ENCODE peak calls at places on chromosomes 4 and X, in five cellular contexts. D, A, J, S and V are unnamed samples.

GRCh38 chr4:11367371-11367770 is 61.3 kb downstream of the HS3ST1 start:
- DNase-seq in A (peak; percentile 39), S (no peak), J (no peak), D (peak; percentile 72), V (peak; percentile 27)

GRCh38 chrX:120457766-120458180 is 11.3 kb downstream of the LAMP2 start:
- DNase-seq in J (no peak), A (no peak), D (no peak), S (peak; percentile 41), V (no peak)

GRCh38 chr4:101919373-101919977 is 128.9 kb downstream of the BANK1 start:
- DNase-seq in A (no peak), J (no peak), S (no peak), D (no peak), V (no peak)

GRCh38 chr4:156672924-156673323 is 298.7 kb downstream of the PDGFC start:
- DNase-seq in D (no peak), S (no peak), A (no peak), J (no peak), V (no peak)

GRCh38 chrX:19064175-19064574 is 58.1 kb downstream of the ADGRG2 start:
- DNase-seq in D (no peak), J (no peak), A (no peak), S (no peak), V (no peak)

GRCh38 chrX:149512225-149512885 is 7.2 kb upstream of the IDS start:
- DNase-seq in J (peak; percentile 50), A (peak; percentile 72), D (peak; percentile 65), S (peak; percentile 48), V (peak; percentile 63)

GRCh38 chr4:37981844-37982720 is 21.9 kb downstream of the PTTG2 start:
- DNase-seq in S (no peak), A (no peak), D (no peak), J (no peak), V (no peak)

GRCh38 chr4:186307497-186307896 is 41.5 kb downstream of the F11 start:
- DNase-seq in J (no peak), D (no peak), S (no peak), A (no peak), V (no peak)

GRCh38 chrX:134600714-134601113 is 57.6 kb downstream of the PLAC1 start:
- DNase-seq in A (no peak), S (no peak), J (no peak), D (no peak), V (no peak)

GRCh38 chr4:146389561-146389960 is 132.2 kb downstream of the SLC10A7 start:
- DNase-seq in A (no peak), J (no peak), D (no peak), S (no peak), V (no peak)

GRCh38 chr4:184343400-184344177 is 125.9 kb upstream of the ENPP6 start:
- DNase-seq in J (peak; percentile 66), S (peak; percentile 66), D (peak; percentile 83), A (peak; percentile 85), V (peak; percentile 88)

GRCh38 chrX:49163555-49164419 is 1.2 kb downstream of the MAGIX start:
- DNase-seq in J (peak; percentile 82), A (peak; percentile 91), D (peak; percentile 91), S (peak; percentile 85), V (peak; percentile 91)

GRCh38 chrX:68571292-68572256 is 72.7 kb downstream of the YIPF6 start:
- DNase-seq in S (no peak), D (no peak), A (no peak), J (no peak), V (no peak)

GRCh38 chr4:152901205-152901604 is 34.9 kb upstream of the FHDC1 start:
- DNase-seq in A (no peak), J (no peak), D (no peak), S (no peak), V (no peak)

GRCh38 chr4:8319731-8320385 is 50.3 kb downstream of the HTRA3 start:
- DNase-seq in D (peak; percentile 53), S (no peak), A (no peak), J (peak; percentile 51), V (no peak)

GRCh38 chrX:148755111-148755510 is 254.7 kb downstream of the AFF2 start:
- DNase-seq in D (no peak), A (no peak), S (no peak), J (no peak), V (no peak)

GRCh38 chrX:115909017-115909416 is 261.5 kb upstream of the AGTR2 start:
- DNase-seq in S (no peak), A (no peak), J (no peak), D (no peak), V (no peak)

GRCh38 chr4:64713256-64713840 is 304.1 kb upstream of the TECRL start:
- DNase-seq in S (peak; percentile 57), J (no peak), D (no peak), A (no peak), V (no peak)

GRCh38 chr4:10584042-10584441 is 100.5 kb downstream of the CLNK start:
- DNase-seq in A (peak; percentile 41), D (peak; percentile 50), J (no peak), S (no peak), V (no peak)

GRCh38 chr4:6221851-6222760 is 21.8 kb upstream of the JAKMIP1 start:
- DNase-seq in S (no peak), A (peak; percentile 35), J (peak; percentile 15), D (no peak), V (peak; percentile 42)

GRCh38 chr4:99405433-99406115 is 29.6 kb downstream of the ADH7 start:
- DNase-seq in A (peak; percentile 88), D (peak; percentile 65), S (peak; percentile 71), J (no peak), V (peak; percentile 44)

GRCh38 chr4:180203349-180203748 is 2039.9 kb upstream of the TENM3 start:
- DNase-seq in D (no peak), A (no peak), J (no peak), S (no peak), V (no peak)

GRCh38 chr4:60134106-60134505 is 1066.0 kb upstream of the ADGRL3 start:
- DNase-seq in J (no peak), D (no peak), S (no peak), A (no peak), V (no peak)

GRCh38 chr4:156476359-156476758 is 495.2 kb downstream of the PDGFC start:
- DNase-seq in D (no peak), A (no peak), J (no peak), S (no peak), V (no peak)

GRCh38 chr4:84379881-84380618 is 119.0 kb downstream of the NKX6-1 start:
- DNase-seq in A (no peak), D (no peak), J (no peak), S (peak; percentile 52), V (no peak)

GRCh38 chrX:115378471-115378870 is 89.0 kb downstream of the LUZP4 start:
- DNase-seq in D (no peak), J (no peak), S (no peak), A (no peak), V (no peak)

GRCh38 chr4:93182722-93183121 is 645.8 kb upstream of the ATOH1 start:
- DNase-seq in A (no peak), J (no peak), D (no peak), S (no peak), V (no peak)

GRCh38 chrX:11146411-11146810 is 35.3 kb downstream of the HCCS start:
- DNase-seq in A (no peak), S (no peak), J (no peak), D (no peak), V (no peak)

GRCh38 chr4:172725581-172725980 is 443.0 kb upstream of the GALNT7 start:
- DNase-seq in D (no peak), S (no peak), A (no peak), J (no peak), V (no peak)

GRCh38 chr4:73248416-73248815 is 10.2 kb downstream of the ANKRD17 start:
- DNase-seq in S (no peak), J (no peak), A (no peak), D (no peak), V (no peak)

GRCh38 chr4:73250642-73251041 is 8.0 kb downstream of the ANKRD17 start:
- DNase-seq in D (no peak), J (no peak), A (no peak), S (no peak), V (no peak)

GRCh38 chr4:73252001-73252400 is 6.6 kb downstream of the ANKRD17 start:
- DNase-seq in D (no peak), S (no peak), J (no peak), A (no peak), V (no peak)

GRCh38 chr4:73248821-73249220 is 9.8 kb downstream of the ANKRD17 start:
- DNase-seq in J (no peak), D (no peak), S (no peak), A (no peak), V (no peak)

GRCh38 chr4:73251384-73251783 is 7.2 kb downstream of the ANKRD17 start:
- DNase-seq in A (no peak), J (no peak), D (no peak), S (no peak), V (no peak)
- H3K4me1 ChIP-seq in A (peaks cover 28% of the 10 kb centered on the region), J (no peaks in the 10 kb centered on the region), D (no peaks in the 10 kb centered on the region), S (peaks cover 9% of the 10 kb centered on the region), V (peaks cover 9% of the 10 kb centered on the region)

DNA sequence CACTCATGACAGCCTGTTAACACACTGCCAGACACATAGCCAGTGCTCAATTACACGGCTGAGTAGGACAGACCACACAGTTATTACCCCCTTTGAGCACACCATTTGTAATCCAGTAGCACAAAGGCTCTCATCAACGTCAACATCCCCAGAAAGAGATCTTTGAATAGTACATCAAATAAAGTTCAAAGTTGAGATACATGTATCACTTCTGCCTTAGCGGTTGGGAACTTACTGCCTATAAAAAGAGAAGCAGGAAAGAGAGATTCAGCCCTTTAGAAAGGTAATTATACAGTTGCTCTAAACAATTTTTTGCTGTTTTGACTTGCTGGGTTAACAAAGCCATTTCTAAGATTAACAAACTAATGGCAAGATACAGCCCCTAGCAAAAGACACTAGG is 16.2 kb downstream of the ANXA5 start:
- DNase-seq in S (no peak), A (no peak), J (no peak), D (no peak), V (no peak)
- H3K4me1 ChIP-seq in S (no peaks in the 10 kb centered on the region), A (no peaks in the 10 kb centered on the region), J (no peaks in the 10 kb centered on the region), D (no peaks in the 10 kb centered on the region), V (no peaks in the 10 kb centered on the region)

GRCh38 chr4:41134581-41134980 is 79.8 kb downstream of the APBB2 start:
- DNase-seq in J (no peak), D (no peak), S (no peak), A (peak; percentile 21), V (no peak)
- H3K4me1 ChIP-seq in J (no peaks in the 10 kb centered on the region), D (peaks cover 3% of the 10 kb centered on the region), S (peaks cover 22% of the 10 kb centered on the region), A (peaks cover 14% of the 10 kb centered on the region), V (peaks cover 36% of the 10 kb centered on the region)

GRCh38 chr4:181418491-181418890 is 824.7 kb upstream of the TENM3 start:
- DNase-seq in D (no peak), S (no peak), A (no peak), J (no peak), V (no peak)
- H3K4me1 ChIP-seq in D (no peaks in the 10 kb centered on the region), S (no peaks in the 10 kb centered on the region), A (no peaks in the 10 kb centered on the region), J (no peaks in the 10 kb centered on the region), V (no peaks in the 10 kb centered on the region)

DNA sequence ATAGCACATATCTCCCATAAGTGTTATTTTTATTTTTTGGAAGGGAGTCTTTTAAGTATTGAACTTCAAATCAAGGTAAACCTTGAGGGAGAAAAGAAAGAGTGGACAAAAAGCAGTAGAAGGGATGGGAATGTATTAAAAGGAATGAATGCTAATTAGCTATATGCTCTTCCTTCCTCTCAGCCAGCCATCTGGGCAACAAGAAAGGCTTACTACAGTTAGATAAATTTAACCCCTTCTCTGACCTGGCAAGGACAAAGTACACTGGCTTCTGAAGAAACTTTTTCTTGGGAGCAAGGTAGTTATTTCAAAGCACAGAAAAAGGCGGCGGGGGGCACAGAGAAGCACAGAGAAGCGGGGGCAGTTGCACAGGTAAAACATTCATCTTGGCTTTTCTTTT is 54.6 kb downstream of the GAB1 start:
- DNase-seq in D (no peak), J (no peak), S (no peak), A (no peak), V (no peak)
- H3K4me1 ChIP-seq in D (peaks cover 3% of the 10 kb centered on the region), J (peaks cover 5% of the 10 kb centered on the region), S (no peaks in the 10 kb centered on the region), A (peaks cover 12% of the 10 kb centered on the region), V (peaks cover 55% of the 10 kb centered on the region)